ENCODE peak calls at places on chromosomes 12 and 14, in nine cellular contexts. K is WERI-Rb-1, N is GM13977, B is fibroblast of mammary gland, R is right lobe of liver, A is brain microvascular endothelial cell, G is endothelial cell, M is omental fat pad, J is bronchial epithelial cell. U is an unnamed sample.

GRCh38 chr14:43005807-43006206 is 1399.1 kb downstream of the LRFN5 start:
- DNase-seq in M (no peak), B (peak), K (no peak), A (no peak), J (peak), G (no peak), N (no peak), R (no peak), U (no peak)

GRCh38 chr12:4037747-4038312 is 164.6 kb upstream of the PARP11 start:
- DNase-seq in M (peak), K (peak), B (peak), A (peak), R (no peak), N (no peak), J (peak), G (peak), U (peak)

GRCh38 chr12:42921741-42922511 is 332.4 kb upstream of the PRICKLE1 start:
- DNase-seq in M (no peak), R (no peak), K (peak), G (no peak), N (no peak), J (peak), A (no peak), B (peak), U (no peak)

GRCh38 chr12:53479314-53479713 is 19.9 kb downstream of the MAP3K12 start:
- DNase-seq in J (no peak), K (no peak), B (no peak), G (no peak), R (no peak), N (no peak), A (no peak), M (no peak), U (no peak)

GRCh38 chr14:90616881-90617280 is 199.3 kb downstream of the TTC7B start:
- DNase-seq in M (no peak), A (no peak), K (no peak), J (no peak), G (no peak), R (no peak), B (no peak), N (no peak), U (no peak)

GRCh38 chr12:6957151-6957701 is 6.1 kb downstream of the PTPN6 start:
- DNase-seq in K (no peak), A (no peak), R (no peak), G (no peak), N (no peak), M (no peak), J (no peak), B (no peak), U (no peak)

GRCh38 chr14:65224799-65225198 is 122.5 kb upstream of the MAX start:
- DNase-seq in K (no peak), M (no peak), J (no peak), B (no peak), A (no peak), G (no peak), R (no peak), N (no peak), U (peak)

GRCh38 chr12:85733441-85733840 is 102.8 kb downstream of the RASSF9 start:
- DNase-seq in A (peak), G (no peak), M (no peak), R (no peak), B (peak), N (no peak), K (no peak), J (peak), U (no peak)

GRCh38 chr14:22493753-22494152 is 95.3 kb downstream of the DAD1 start:
- DNase-seq in A (no peak), R (no peak), G (no peak), M (no peak), K (no peak), B (no peak), N (no peak), J (no peak), U (no peak)
- TF ChIP-seq CTCF in A (no peak), R (no peak), G (no peak), M (no peak), K (no peak), B (no peak), N (no peak), J (no peak), U (no peak)

GRCh38 chr12:114690267-114691135 is 6.5 kb upstream of the TBX3 start:
- DNase-seq in R (no peak), M (no peak), K (no peak), J (no peak), A (no peak), N (no peak), G (no peak), B (no peak), U (no peak)
- TF ChIP-seq CTCF in R (no peak), M (no peak), K (no peak), J (no peak), A (no peak), N (no peak), G (no peak), B (no peak), U (no peak)

GRCh38 chr12:8922544-8922943 is 8.2 kb downstream of the PHC1 start:
- DNase-seq in N (no peak), G (no peak), A (no peak), M (no peak), R (no peak), B (no peak), J (no peak), K (no peak), U (no peak)
- TF ChIP-seq CTCF in N (no peak), G (no peak), A (no peak), M (no peak), R (no peak), B (no peak), J (no peak), K (no peak), U (no peak)

DNA sequence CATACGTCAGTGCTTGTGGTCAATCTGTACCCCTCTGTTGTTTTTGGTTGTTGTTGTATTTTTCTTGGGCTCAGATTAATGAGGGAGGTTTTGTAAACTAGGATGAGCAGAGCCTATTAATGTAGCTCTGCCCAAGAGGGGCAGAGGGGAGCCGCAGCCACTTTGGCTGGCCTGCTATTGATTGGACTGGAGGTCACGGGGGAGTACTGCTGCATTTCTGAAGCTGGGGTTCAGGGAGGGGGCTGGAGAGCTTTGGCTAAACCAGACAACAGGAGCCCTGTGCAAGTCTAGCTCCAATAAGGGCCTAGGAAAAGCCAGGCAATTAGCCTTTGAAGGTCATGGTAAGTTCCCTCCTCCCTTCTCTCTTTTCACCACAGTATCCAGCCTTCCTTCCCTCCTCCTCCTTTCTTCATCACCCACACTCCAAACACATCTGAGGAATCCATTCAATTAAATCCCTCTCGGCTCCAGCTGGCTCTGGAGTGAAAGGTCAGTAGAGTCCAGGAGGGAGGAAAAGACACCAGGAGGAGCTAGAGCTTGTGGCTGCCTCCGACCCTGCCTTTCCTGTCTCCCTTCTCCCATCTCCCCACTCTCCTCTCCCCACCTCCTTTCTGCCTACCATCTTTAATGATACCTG is 344.2 kb upstream of the LMO3 start:
- DNase-seq in B (no peak), R (no peak), K (peak), G (peak), A (no peak), J (no peak), M (no peak), N (no peak), U (no peak)
- TF ChIP-seq CTCF in B (no peak), R (no peak), K (peak), G (no peak), A (no peak), J (no peak), M (no peak), N (no peak), U (no peak)

DNA sequence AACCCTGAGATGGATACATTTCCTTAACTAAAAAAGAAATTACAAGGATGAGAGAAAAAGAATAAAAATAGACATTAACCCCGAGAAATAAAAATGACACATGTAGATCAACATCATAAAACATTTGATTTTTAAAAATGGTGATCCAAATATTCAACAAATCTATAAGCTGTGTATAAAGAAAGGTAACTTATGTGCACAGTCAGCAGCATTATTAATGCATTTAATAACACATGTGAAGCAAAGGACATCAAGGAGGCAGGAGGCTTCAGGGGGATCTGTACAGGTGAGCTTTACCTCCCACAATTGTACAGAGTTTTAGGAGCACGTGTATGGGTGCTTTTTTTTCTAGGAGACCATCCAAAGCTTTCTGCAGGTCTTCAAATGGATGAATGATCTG is 76.1 kb downstream of the MED13L start:
- DNase-seq in K (no peak), A (no peak), M (no peak), G (no peak), B (no peak), R (no peak), J (no peak), N (no peak), U (no peak)
- TF ChIP-seq CTCF in K (no peak), A (no peak), M (no peak), G (no peak), B (no peak), R (no peak), J (no peak), N (no peak), U (no peak)

GRCh38 chr12:124780336-124780735 is 83.3 kb downstream of the SCARB1 start:
- DNase-seq in R (no peak), A (no peak), G (no peak), M (no peak), J (no peak), K (no peak), N (no peak), B (no peak), U (no peak)
- TF ChIP-seq CTCF in R (no peak), A (peak), G (no peak), M (no peak), J (no peak), K (peak), N (no peak), B (no peak), U (no peak)

DNA sequence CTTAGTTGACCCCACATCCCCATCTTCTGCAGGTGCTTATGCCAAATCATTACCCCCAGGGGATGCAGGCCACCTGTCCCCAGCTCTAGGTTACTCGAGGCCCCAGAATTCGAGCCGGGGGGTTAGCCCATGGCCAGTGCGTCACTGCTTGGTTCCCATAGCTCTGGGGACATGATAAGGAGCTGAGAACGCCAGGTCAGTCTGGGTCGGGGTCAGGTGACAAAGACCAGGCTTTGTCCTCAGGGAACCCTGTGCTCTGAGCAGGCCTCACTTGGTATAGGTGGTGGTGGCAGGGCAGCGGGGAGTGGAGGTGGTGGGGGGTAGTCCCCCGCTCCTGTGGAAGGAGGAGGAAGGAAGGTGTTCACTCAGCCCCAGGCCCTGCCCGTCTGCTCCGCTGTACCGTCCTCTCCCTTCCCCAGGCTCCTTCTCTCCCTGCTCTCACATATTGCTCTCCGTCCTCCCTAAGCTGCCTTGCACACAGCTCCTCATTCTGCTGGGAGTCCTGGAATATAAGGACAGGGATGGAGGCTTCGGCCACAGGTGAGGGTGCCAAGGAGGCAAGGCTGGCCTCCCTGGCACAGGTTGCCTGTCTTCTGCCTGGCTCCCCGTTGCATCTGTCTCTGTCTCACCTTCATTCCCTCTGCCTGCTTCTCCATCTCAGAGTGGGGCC is 2.0 kb upstream of the MYH6 start:
- DNase-seq in G (no peak), J (no peak), K (peak), R (no peak), N (no peak), B (no peak), A (no peak), M (no peak), U (no peak)
- TF ChIP-seq CTCF in G (no peak), J (no peak), K (no peak), R (no peak), N (no peak), B (no peak), A (no peak), M (no peak), U (no peak)

GRCh38 chr14:21215879-21216251 is 53.4 kb downstream of the HNRNPC start:
- DNase-seq in K (no peak), N (no peak), R (no peak), G (no peak), B (no peak), J (no peak), A (no peak), M (no peak), U (no peak)
- TF ChIP-seq CTCF in K (no peak), N (no peak), R (no peak), G (no peak), B (no peak), J (no peak), A (no peak), M (no peak), U (no peak)